ENCODE peak calls at places on chromosomes 3 and 15, in eight cellular contexts. A is AG10803, S is heart left ventricle, R is suprapubic skin, K is tibial artery, P is neural crest cell, I is MM.1S, X is testis. Q is an unnamed sample.

GRCh38 chr15:72685925-72686794 is at the start of the genes BBS4 and HIGD2B:
- DNase-seq in A (peak; percentile 83), S (peak; percentile 89), R (peak; percentile 93), K (peak; percentile 86), P (peak; percentile 80), I (peak; percentile 92), X (peak; percentile 93), Q (peak; percentile 63)

GRCh38 chr3:29099296-29099695 is 181.6 kb upstream of the RBMS3 start:
- DNase-seq in A (no peak), S (no peak), R (no peak), K (no peak), P (no peak), I (no peak), X (no peak), Q (no peak)

GRCh38 chr15:29322407-29322806 is 52.8 kb upstream of the NSMCE3 start:
- DNase-seq in A (no peak), S (no peak), R (no peak), K (no peak), P (no peak), I (no peak), X (no peak), Q (no peak)

GRCh38 chr3:141058996-141059395 is 7.8 kb downstream of the SPSB4 start:
- DNase-seq in A (no peak), S (no peak), R (peak; percentile 23), K (no peak), P (no peak), I (no peak), X (no peak), Q (no peak)

GRCh38 chr3:73547427-73548036 is 77.2 kb downstream of the PDZRN3 start:
- DNase-seq in A (peak; percentile 99), S (no peak), R (no peak), K (no peak), P (no peak), I (no peak), X (peak; percentile 21), Q (no peak)

GRCh38 chr15:68385240-68385561 is 46.8 kb downstream of the ITGA11 start:
- DNase-seq in A (no peak), S (no peak), R (peak; percentile 18), K (peak; percentile 13), P (no peak), I (no peak), X (no peak), Q (no peak)

GRCh38 chr15:40289140-40289775 is 6.4 kb upstream of the ANKRD63 start:
- DNase-seq in A (no peak), S (no peak), R (no peak), K (no peak), P (no peak), I (no peak), X (no peak), Q (no peak)

GRCh38 chr3:127384717-127385539 is 97.1 kb upstream of the PRR20G start:
- DNase-seq in A (no peak), S (peak; percentile 11), R (peak; percentile 80), K (no peak), P (no peak), I (no peak), X (no peak), Q (no peak)

GRCh38 chr15:51448592-51449494 is 107.4 kb downstream of the GLDN start:
- DNase-seq in A (peak; percentile 31), S (no peak), R (no peak), K (no peak), P (no peak), I (no peak), X (no peak), Q (no peak)

GRCh38 chr15:67685008-67685599 is 140.2 kb upstream of the SKOR1 start:
- DNase-seq in A (peak; percentile 44), S (no peak), R (no peak), K (no peak), P (no peak), I (peak; percentile 26), X (no peak), Q (no peak)

GRCh38 chr15:66936115-66936863 is 129.1 kb upstream of the SMAD3 start:
- DNase-seq in A (peak; percentile 88), S (peak; percentile 56), R (peak; percentile 76), K (peak; percentile 28), P (no peak), I (no peak), X (peak; percentile 51), Q (no peak)

GRCh38 chr3:140056047-140056446 is 121.1 kb downstream of the CLSTN2 start:
- DNase-seq in A (no peak), S (no peak), R (no peak), K (no peak), P (no peak), I (no peak), X (no peak), Q (no peak)

GRCh38 chr15:87269566-87269965 is 987.0 kb downstream of the NTRK3 start:
- DNase-seq in A (peak; percentile 1), S (no peak), R (no peak), K (no peak), P (no peak), I (no peak), X (no peak), Q (no peak)

GRCh38 chr3:126356373-126357298 is 572 bp downstream of the KLF15 start:
- DNase-seq in A (no peak), S (peak; percentile 60), R (no peak), K (peak; percentile 63), P (peak; percentile 15), I (no peak), X (peak; percentile 44), Q (no peak)

GRCh38 chr15:98896802-98897732 is 110.5 kb downstream of the PGPEP1L start:
- DNase-seq in A (peak; percentile 99), S (peak; percentile 52), R (no peak), K (no peak), P (no peak), I (no peak), X (no peak), Q (no peak)

GRCh38 chr15:35252351-35252865 is 167.3 kb upstream of the NANOGP8 start:
- DNase-seq in A (no peak), S (no peak), R (no peak), K (no peak), P (peak; percentile 11), I (no peak), X (no peak), Q (no peak)

GRCh38 chr15:67101981-67102929 is 36.9 kb downstream of the SMAD3 start:
- DNase-seq in A (peak; percentile 92), S (no peak), R (no peak), K (no peak), P (no peak), I (peak; percentile 68), X (no peak), Q (no peak)

GRCh38 chr15:91572110-91572509 is 281.4 kb upstream of the SLCO3A1 start:
- DNase-seq in A (peak; percentile 50), S (no peak), R (no peak), K (no peak), P (no peak), I (no peak), X (peak; percentile 61), Q (no peak)

GRCh38 chr15:65816441-65816840 is 24.3 kb upstream of the DENND4A start:
- DNase-seq in A (no peak), S (no peak), R (no peak), K (no peak), P (no peak), I (no peak), X (no peak), Q (no peak)

GRCh38 chr15:60480888-60481287 is 1.9 kb upstream of the ICE2 start:
- DNase-seq in A (no peak), S (no peak), R (no peak), K (no peak), P (no peak), I (no peak), X (no peak), Q (no peak)

GRCh38 chr15:91099616-91100560 is at the start of gene SV2B:
- DNase-seq in A (peak; percentile 12), S (peak; percentile 40), R (no peak), K (peak; percentile 29), P (peak; percentile 25), I (peak; percentile 66), X (peak; percentile 31), Q (no peak)

GRCh38 chr3:100865442-100865841 is 127.8 kb downstream of the ABI3BP start:
- DNase-seq in A (peak; percentile 27), S (no peak), R (no peak), K (no peak), P (no peak), I (no peak), X (no peak), Q (no peak)

GRCh38 chr15:71736286-71736947 is 73.9 kb upstream of the NR2E3 start:
- DNase-seq in A (no peak), S (no peak), R (no peak), K (no peak), P (no peak), I (no peak), X (no peak), Q (no peak)

GRCh38 chr15:62999178-62999577 is 43.4 kb upstream of the TPM1 start:
- DNase-seq in A (no peak), S (no peak), R (no peak), K (no peak), P (no peak), I (no peak), X (no peak), Q (no peak)

GRCh38 chr15:91992940-91993339 is 139.4 kb downstream of the SLCO3A1 start:
- DNase-seq in A (no peak), S (no peak), R (no peak), K (no peak), P (no peak), I (no peak), X (no peak), Q (no peak)

GRCh38 chr3:146747928-146748327 is 142.8 kb upstream of the PLSCR5 start:
- DNase-seq in A (peak; percentile 75), S (no peak), R (no peak), K (no peak), P (no peak), I (no peak), X (no peak), Q (no peak)
- TF ChIP-seq CTCF in A (peak; percentile 63), S (no peak), R (no peak), K (no peak), P (no peak), I (no peak), X (no peak), Q (no peak)

GRCh38 chr3:36124118-36124796 is 256.0 kb upstream of the STAC start:
- DNase-seq in A (peak; percentile 69), S (no peak), R (no peak), K (no peak), P (peak; percentile 6), I (peak; percentile 33), X (peak; percentile 32), Q (no peak)
- TF ChIP-seq CTCF in A (peak; percentile 94), S (no peak), R (no peak), K (no peak), P (peak; percentile 70), I (peak; percentile 51), X (no peak), Q (no peak)

GRCh38 chr3:153513236-153513635 is 351.2 kb downstream of the RAP2B start:
- DNase-seq in A (peak; percentile 8), S (no peak), R (no peak), K (no peak), P (no peak), I (peak; percentile 27), X (peak; percentile 18), Q (no peak)
- TF ChIP-seq CTCF in A (peak; percentile 37), S (no peak), R (no peak), K (no peak), P (peak; percentile 40), I (no peak), X (no peak), Q (no peak)

DNA sequence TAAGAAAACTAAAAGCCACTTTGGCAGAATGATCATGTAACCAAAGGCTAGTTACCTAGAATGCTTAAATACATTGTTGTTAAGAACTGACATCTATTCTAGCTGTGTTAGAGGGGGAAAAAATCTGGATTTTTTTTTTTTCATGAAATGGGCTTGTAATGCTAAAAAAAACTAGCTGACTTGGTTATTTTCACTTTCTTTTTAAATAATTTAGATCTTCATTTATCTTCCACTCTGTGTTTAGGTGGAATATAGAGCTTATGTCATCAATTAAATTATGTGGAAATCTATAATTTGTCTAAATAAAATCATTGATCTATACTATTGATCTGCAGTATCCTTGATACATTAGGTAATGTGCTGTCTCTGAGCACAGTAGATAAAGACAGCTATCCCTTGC is 217.4 kb downstream of the TCF12 start:
- DNase-seq in A (no peak), S (no peak), R (no peak), K (no peak), P (no peak), I (peak; percentile 18), X (no peak), Q (no peak)
- TF ChIP-seq CTCF in A (no peak), S (no peak), R (no peak), K (no peak), P (no peak), I (no peak), X (no peak), Q (no peak)

Q was measured in omental fat pad.